ENCODE peak calls at places on chromosomes 16 and 17, in seven cellular contexts. L is EL, U is SW 1271, A is adipocyte, M is AG20443, J is cardiac muscle cell, T is nephron progenitor cell. X is an unnamed sample.

GRCh38 chr16:75105306-75106061 is 11.1 kb downstream of the LDHD start:
- DNase-seq in L (no peak), A (peak), M (no peak), U (no peak), J (no peak), T (no peak), X (no peak)

GRCh38 chr17:216625-217024 is 35.2 kb upstream of the DOC2B start:
- DNase-seq in U (no peak), L (no peak), A (no peak), J (no peak), M (no peak), T (no peak), X (no peak)

GRCh38 chr17:44749076-44750020 is 9.4 kb upstream of the ADAM11 start:
- DNase-seq in A (no peak), M (no peak), T (peak), U (no peak), L (no peak), J (no peak), X (no peak)

GRCh38 chr17:55577011-55577586 is 65.8 kb upstream of the SMIM36 start:
- DNase-seq in J (no peak), A (peak), M (peak), L (peak), U (no peak), T (no peak), X (peak)

GRCh38 chr16:70777496-70777895 is 23.5 kb downstream of the VAC14 start:
- DNase-seq in M (no peak), A (no peak), U (no peak), T (no peak), J (no peak), L (no peak), X (no peak)

GRCh38 chr16:66468321-66468965 is 41.3 kb downstream of the BEAN1 start:
- DNase-seq in M (no peak), A (no peak), U (no peak), T (no peak), L (no peak), J (no peak), X (no peak)

GRCh38 chr16:71746442-71747046 is 22.0 kb upstream of the PHLPP2 start:
- DNase-seq in L (peak), J (peak), A (peak), U (peak), M (peak), T (no peak), X (peak)

GRCh38 chr16:66932076-66932475 is 2.1 kb downstream of the CIAO2B start:
- DNase-seq in T (no peak), J (no peak), M (no peak), L (no peak), A (no peak), U (no peak), X (no peak)

GRCh38 chr17:76716834-76717205 is 6.1 kb upstream of the MXRA7 start:
- DNase-seq in J (no peak), A (peak), L (peak), U (peak), M (peak), T (no peak), X (no peak)

GRCh38 chr16:55036371-55036821 is 105.7 kb downstream of the IRX5 start:
- DNase-seq in A (no peak), J (no peak), U (no peak), T (no peak), M (no peak), L (no peak), X (no peak)

GRCh38 chr16:74252329-74252728 is 44.3 kb upstream of the PSMD7 start:
- DNase-seq in A (no peak), M (no peak), L (no peak), U (no peak), J (no peak), T (no peak), X (no peak)

GRCh38 chr17:81064746-81065475 is 30.0 kb downstream of the BAIAP2 start:
- DNase-seq in M (peak), A (peak), L (no peak), U (no peak), T (no peak), J (no peak), X (no peak)

GRCh38 chr17:35286120-35286781 is 43.4 kb downstream of the SLFN5 start:
- DNase-seq in M (no peak), A (no peak), J (no peak), L (no peak), U (no peak), T (no peak), X (no peak)

GRCh38 chr17:61313515-61314326 is 85.9 kb upstream of the TBX2 start:
- DNase-seq in J (no peak), T (no peak), M (no peak), U (no peak), A (no peak), L (no peak), X (no peak)

GRCh38 chr16:68563631-68564366 is 24.7 kb downstream of the ZFP90 start:
- DNase-seq in A (no peak), T (no peak), J (no peak), L (no peak), M (no peak), U (no peak), X (no peak)

GRCh38 chr17:12085076-12085949 is 64.6 kb downstream of the MAP2K4 start:
- DNase-seq in M (no peak), L (no peak), U (no peak), J (no peak), A (no peak), T (no peak), X (no peak)

GRCh38 chr16:84087461-84088151 is 29.1 kb downstream of the MBTPS1 start:
- DNase-seq in J (no peak), L (no peak), M (no peak), A (no peak), T (no peak), U (no peak), X (no peak)

GRCh38 chr16:12901204-12901596 is 198 bp upstream of the SHISA9 start:
- DNase-seq in J (peak), A (no peak), M (no peak), U (peak), L (no peak), T (peak), X (no peak)

GRCh38 chr16:86523166-86523740 is 12.9 kb downstream of the FOXF1 start:
- DNase-seq in U (no peak), M (no peak), L (no peak), A (no peak), J (no peak), T (no peak), X (no peak)

GRCh38 chr16:82658796-82659195 is 32.0 kb downstream of the CDH13 start:
- DNase-seq in L (no peak), T (no peak), J (no peak), M (no peak), A (peak), U (no peak), X (no peak)

GRCh38 chr16:4936181-4936990 is 562 bp downstream of the PPL start:
- DNase-seq in U (no peak), A (no peak), L (no peak), T (peak), M (peak), J (peak), X (no peak)

GRCh38 chr16:76345093-76345735 is 68.0 kb downstream of the CNTNAP4 start:
- DNase-seq in L (no peak), T (no peak), A (peak), J (peak), M (no peak), U (no peak), X (no peak)

GRCh38 chr16:87447323-87447722 is 45.5 kb downstream of the ZCCHC14 start:
- DNase-seq in L (peak), A (peak), U (no peak), M (no peak), T (no peak), J (no peak), X (no peak)

GRCh38 chr17:46783031-46783593 is 35.4 kb downstream of the WNT3 start:
- DNase-seq in J (no peak), L (no peak), T (no peak), M (no peak), U (no peak), A (no peak), X (no peak)

GRCh38 chr17:46951681-46952080 is 27.4 kb downstream of the RPRML start:
- DNase-seq in M (no peak), T (no peak), J (no peak), A (no peak), L (no peak), U (no peak), X (no peak)

GRCh38 chr17:50035421-50035879 is 20.5 kb upstream of the ITGA3 start:
- DNase-seq in L (no peak), M (no peak), U (no peak), A (no peak), T (no peak), J (no peak), X (no peak)

GRCh38 chr16:70694088-70694487 is 8.2 kb upstream of the MTSS2 start:
- DNase-seq in A (peak), T (no peak), M (peak), U (peak), J (no peak), L (peak), X (no peak)

X was measured in COLO829.